ENCODE peak calls at places on chromosome 3, in seven cellular contexts. A, J, S, M, E, N and B are unnamed samples.
A peak's percentile ranks its signal among the peaks of the same experiment; 100 is the strongest.

GRCh38 chr3:182861345-182861744 is 68.0 kb downstream of the ATP11B start:
- DNase-seq in A (no peak), J (no peak), S (no peak), M (no peak), E (no peak), N (no peak), B (no peak)

GRCh38 chr3:80663426-80663825 is 895.6 kb upstream of the ROBO1 start:
- DNase-seq in A (no peak), J (no peak), S (no peak), M (no peak), E (no peak), N (no peak), B (no peak)

GRCh38 chr3:184228376-184229137 is 828 bp upstream of the VWA5B2 start:
- DNase-seq in A (no peak), J (no peak), S (no peak), M (no peak), E (no peak), N (no peak), B (no peak)

GRCh38 chr3:59142581-59142980 is 92.8 kb upstream of the CFAP20DC start:
- DNase-seq in A (no peak), J (no peak), S (no peak), M (no peak), E (peak; percentile 79), N (no peak), B (no peak)

GRCh38 chr3:65678480-65678879 is 360.2 kb downstream of the MAGI1 start:
- DNase-seq in A (no peak), J (no peak), S (no peak), M (no peak), E (no peak), N (no peak), B (no peak)

GRCh38 chr3:107976204-107976775 is 114.5 kb downstream of the CD47 start:
- DNase-seq in A (no peak), J (no peak), S (no peak), M (no peak), E (no peak), N (no peak), B (no peak)

GRCh38 chr3:140686128-140686527 is 8.3 kb downstream of the TRIM42 start:
- DNase-seq in A (no peak), J (no peak), S (no peak), M (no peak), E (no peak), N (no peak), B (no peak)

GRCh38 chr3:172040078-172040975 is 949 bp downstream of the FNDC3B start:
- DNase-seq in A (peak; percentile 86), J (peak; percentile 90), S (peak; percentile 89), M (peak; percentile 76), E (peak; percentile 74), N (no peak), B (peak; percentile 69)

GRCh38 chr3:154285221-154285620 is 39.1 kb downstream of the DHX36 start:
- DNase-seq in A (no peak), J (no peak), S (no peak), M (no peak), E (no peak), N (no peak), B (no peak)

GRCh38 chr3:98690876-98691275 is 72.3 kb upstream of the ST3GAL6 start:
- DNase-seq in A (no peak), J (no peak), S (no peak), M (no peak), E (peak; percentile 73), N (no peak), B (no peak)

GRCh38 chr3:97432914-97433313 is 331.6 kb upstream of the ARL6 start:
- DNase-seq in A (no peak), J (no peak), S (no peak), M (no peak), E (no peak), N (no peak), B (no peak)

GRCh38 chr3:14124223-14124614 is 451 bp downstream of the CHCHD4 start:
- DNase-seq in A (no peak), J (peak; percentile 68), S (peak; percentile 67), M (no peak), E (peak; percentile 35), N (no peak), B (no peak)

GRCh38 chr3:114320251-114320650 is 26.4 kb downstream of the TIGIT start:
- DNase-seq in A (no peak), J (no peak), S (no peak), M (no peak), E (peak; percentile 20), N (no peak), B (no peak)

GRCh38 chr3:64533565-64534317 is 154.1 kb downstream of the ADAMTS9 start:
- DNase-seq in A (peak; percentile 90), J (peak; percentile 85), S (peak; percentile 88), M (peak; percentile 80), E (peak; percentile 66), N (peak; percentile 26), B (peak; percentile 77)

GRCh38 chr3:145981057-145981456 is 179.9 kb downstream of the PLOD2 start:
- DNase-seq in A (peak; percentile 5), J (no peak), S (no peak), M (no peak), E (peak; percentile 39), N (no peak), B (no peak)

GRCh38 chr3:7669641-7670040 is 808.7 kb downstream of the GRM7 start:
- DNase-seq in A (no peak), J (no peak), S (no peak), M (no peak), E (no peak), N (no peak), B (no peak)

GRCh38 chr3:87509401-87509800 is 233.0 kb upstream of the POU1F1 start:
- DNase-seq in A (no peak), J (no peak), S (no peak), M (no peak), E (no peak), N (no peak), B (no peak)

GRCh38 chr3:1068985-1069384 is 23.8 kb upstream of the CNTN6 start:
- DNase-seq in A (no peak), J (no peak), S (no peak), M (no peak), E (no peak), N (no peak), B (no peak)

GRCh38 chr3:178352300-178353021 is 183.8 kb upstream of the KCNMB2 start:
- DNase-seq in A (peak; percentile 84), J (no peak), S (no peak), M (peak; percentile 66), E (peak; percentile 25), N (no peak), B (peak; percentile 67)

GRCh38 chr3:13013994-13014754 is 59.1 kb downstream of the IQSEC1 start:
- DNase-seq in A (no peak), J (no peak), S (no peak), M (no peak), E (no peak), N (no peak), B (no peak)

GRCh38 chr3:189272500-189273119 is 100.8 kb downstream of the TPRG1 start:
- DNase-seq in A (no peak), J (no peak), S (no peak), M (no peak), E (no peak), N (no peak), B (no peak)

GRCh38 chr3:53067571-53067970 is 21.7 kb upstream of the SFMBT1 start:
- DNase-seq in A (no peak), J (no peak), S (no peak), M (no peak), E (no peak), N (no peak), B (no peak)

GRCh38 chr3:12706504-12707253 is 42.8 kb upstream of the RAF1 start:
- DNase-seq in A (peak; percentile 70), J (peak; percentile 24), S (peak; percentile 59), M (no peak), E (peak; percentile 77), N (no peak), B (no peak)

DNA sequence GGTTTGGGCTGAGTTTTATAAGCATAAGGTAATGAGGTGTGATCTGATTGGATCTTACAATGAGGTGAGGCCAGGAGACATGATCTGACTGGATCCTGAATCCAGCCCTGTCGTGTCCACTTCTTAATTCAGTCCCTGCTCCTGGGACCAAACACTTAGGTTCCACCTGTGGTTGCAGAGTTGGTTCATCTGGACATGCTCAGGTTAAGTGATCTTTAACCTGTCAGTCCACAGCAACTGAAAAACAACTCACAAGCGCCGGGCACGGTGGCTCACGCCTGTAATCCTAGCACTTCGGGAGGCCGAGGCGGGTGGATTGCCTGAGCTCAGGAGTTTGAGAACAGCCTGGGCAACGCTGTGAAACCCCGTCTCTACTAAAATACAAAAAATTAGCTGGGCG is 679.3 kb upstream of the ALCAM start:
- DNase-seq in A (no peak), J (no peak), S (no peak), M (no peak), E (no peak), N (no peak), B (no peak)
- H3K4me3 ChIP-seq in A (no peak overlapping the region), J (no peak overlapping the region), S (no peak overlapping the region), M (no peak overlapping the region), E (no peak overlapping the region), N (no peak overlapping the region), B (no peak overlapping the region)

GRCh38 chr3:124834723-124835718 is 52.1 kb downstream of the ITGB5 start:
- DNase-seq in A (peak; percentile 93), J (peak; percentile 28), S (peak; percentile 68), M (peak; percentile 96), E (peak; percentile 79), N (peak; percentile 45), B (peak; percentile 87)
- H3K4me3 ChIP-seq in A (no peak overlapping the region), J (no peak overlapping the region), S (no peak overlapping the region), M (no peak overlapping the region), E (no peak overlapping the region), N (no peak overlapping the region), B (peak overlapping the region; percentile 15)

GRCh38 chr3:23992051-23992628 is 47.1 kb downstream of the NR1D2 start:
- DNase-seq in A (peak; percentile 59), J (no peak), S (no peak), M (no peak), E (peak; percentile 12), N (no peak), B (no peak)

GRCh38 chr3:23985752-23986544 is 40.9 kb downstream of the NR1D2 start:
- DNase-seq in A (no peak), J (no peak), S (no peak), M (no peak), E (no peak), N (no peak), B (no peak)

GRCh38 chr3:23991236-23992050 is 46.4 kb downstream of the NR1D2 start:
- DNase-seq in A (peak; percentile 44), J (no peak), S (no peak), M (no peak), E (no peak), N (no peak), B (no peak)

GRCh38 chr3:23984934-23985333 is 39.8 kb downstream of the NR1D2 start:
- DNase-seq in A (no peak), J (no peak), S (no peak), M (no peak), E (no peak), N (no peak), B (no peak)

GRCh38 chr3:23987376-23987775 is 42.3 kb downstream of the NR1D2 start:
- DNase-seq in A (no peak), J (no peak), S (no peak), M (no peak), E (no peak), N (no peak), B (no peak)
- H3K4me3 ChIP-seq in A (no peak overlapping the region), J (no peak overlapping the region), S (no peak overlapping the region), M (no peak overlapping the region), E (no peak overlapping the region), N (no peak overlapping the region), B (no peak overlapping the region)

DNA sequence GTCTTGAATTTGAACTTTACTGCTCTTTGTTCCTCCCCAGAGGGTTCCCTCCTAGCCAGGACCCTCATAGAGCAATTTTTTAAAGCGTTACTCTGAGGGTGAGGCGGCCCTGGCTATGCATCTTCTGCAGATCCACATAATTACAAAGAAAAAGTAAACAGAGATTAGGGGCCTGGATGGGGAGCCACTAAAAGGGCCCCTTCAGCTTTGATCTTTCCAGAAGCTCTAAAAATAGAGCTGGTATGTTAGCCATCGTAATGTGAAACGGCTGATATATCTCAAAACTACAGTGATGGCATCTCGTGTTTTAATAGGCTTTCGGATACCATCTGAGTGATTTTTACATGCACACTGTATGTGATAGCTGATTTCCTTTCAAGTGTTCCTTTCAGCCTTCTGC is 108.1 kb downstream of the ATG7 start:
- DNase-seq in A (peak; percentile 39), J (no peak), S (no peak), M (no peak), E (no peak), N (no peak), B (no peak)
- H3K4me3 ChIP-seq in A (no peak overlapping the region), J (no peak overlapping the region), S (no peak overlapping the region), M (no peak overlapping the region), E (no peak overlapping the region), N (no peak overlapping the region), B (no peak overlapping the region)